ENCODE peak calls at places on chromosomes 2 and 18, in five cellular contexts. W is ascending aorta, F is RWPE2, S is colonic mucosa, R is brain microvascular endothelial cell. O is an unnamed sample.

GRCh38 chr2:219398721-219399333 is 11.1 kb upstream of the DNPEP start:
- DNase-seq in W (no peak), F (no peak), S (peak), R (no peak), O (peak)

GRCh38 chr2:12619975-12620374 is 96.8 kb upstream of the TRIB2 start:
- DNase-seq in W (no peak), F (no peak), S (no peak), R (peak), O (peak)

GRCh38 chr18:55587341-55588000 is 521 bp downstream of the TCF4 start:
- DNase-seq in W (no peak), F (no peak), S (peak), R (peak), O (peak)

GRCh38 chr2:239584986-239585385 is 184.2 kb upstream of the HDAC4 start:
- DNase-seq in W (no peak), F (no peak), S (no peak), R (no peak), O (no peak)

GRCh38 chr2:151111599-151112278 is 149.9 kb downstream of the RBM43 start:
- DNase-seq in W (no peak), F (no peak), S (no peak), R (peak), O (no peak)

GRCh38 chr2:199910338-199911051 is 598 bp upstream of the C2orf69 start:
- DNase-seq in W (no peak), F (no peak), S (no peak), R (no peak), O (no peak)

GRCh38 chr18:36391426-36392145 is 94.1 kb downstream of the FHOD3 start:
- DNase-seq in W (no peak), F (no peak), S (no peak), R (no peak), O (peak)

GRCh38 chr2:239147376-239147775 is 253.4 kb downstream of the HDAC4 start:
- DNase-seq in W (no peak), F (peak), S (no peak), R (no peak), O (peak)

GRCh38 chr18:71784777-71785176 is 759.4 kb downstream of the CBLN2 start:
- DNase-seq in W (no peak), F (no peak), S (peak), R (no peak), O (no peak)

GRCh38 chr2:190809139-190809764 is 71.4 kb upstream of the GLS start:
- DNase-seq in W (no peak), F (no peak), S (peak), R (no peak), O (no peak)

GRCh38 chr18:10299686-10300085 is 154.7 kb upstream of the APCDD1 start:
- DNase-seq in W (no peak), F (no peak), S (no peak), R (no peak), O (no peak)

GRCh38 chr2:28431741-28432140 is 39.1 kb downstream of the FOSL2 start:
- DNase-seq in W (no peak), F (no peak), S (no peak), R (no peak), O (no peak)

GRCh38 chr18:30192216-30192615 is 850.3 kb downstream of the DSC3 start:
- DNase-seq in W (no peak), F (no peak), S (no peak), R (no peak), O (no peak)

GRCh38 chr18:2348003-2348402 is 223.3 kb downstream of the METTL4 start:
- DNase-seq in W (no peak), F (no peak), S (no peak), R (no peak), O (no peak)

GRCh38 chr2:169300617-169301530 is 61.5 kb downstream of the LRP2 start:
- DNase-seq in W (no peak), F (no peak), S (no peak), R (no peak), O (no peak)

GRCh38 chr2:64645014-64645418 is 8.7 kb downstream of the SERTAD2 start:
- DNase-seq in W (no peak), F (no peak), S (peak), R (peak), O (peak)

GRCh38 chr2:54597153-54597827 is 126.2 kb upstream of the EML6 start:
- DNase-seq in W (no peak), F (no peak), S (peak), R (no peak), O (no peak)

GRCh38 chr18:36195427-36196122 is 8.3 kb downstream of the MOCOS start:
- DNase-seq in W (no peak), F (no peak), S (no peak), R (no peak), O (no peak)

GRCh38 chr2:68736086-68736485 is 1.5 kb downstream of the ARHGAP25 start:
- DNase-seq in W (no peak), F (no peak), S (no peak), R (no peak), O (no peak)

GRCh38 chr2:68739261-68740183 is 4.9 kb downstream of the ARHGAP25 start:
- DNase-seq in W (no peak), F (no peak), S (peak), R (no peak), O (no peak)

GRCh38 chr2:68734688-68735525 is at the start of gene ARHGAP25:
- DNase-seq in W (no peak), F (no peak), S (peak), R (no peak), O (no peak)

GRCh38 chr2:68740184-68740914 is 5.7 kb downstream of the ARHGAP25 start:
- DNase-seq in W (no peak), F (no peak), S (peak), R (peak), O (no peak)

DNA sequence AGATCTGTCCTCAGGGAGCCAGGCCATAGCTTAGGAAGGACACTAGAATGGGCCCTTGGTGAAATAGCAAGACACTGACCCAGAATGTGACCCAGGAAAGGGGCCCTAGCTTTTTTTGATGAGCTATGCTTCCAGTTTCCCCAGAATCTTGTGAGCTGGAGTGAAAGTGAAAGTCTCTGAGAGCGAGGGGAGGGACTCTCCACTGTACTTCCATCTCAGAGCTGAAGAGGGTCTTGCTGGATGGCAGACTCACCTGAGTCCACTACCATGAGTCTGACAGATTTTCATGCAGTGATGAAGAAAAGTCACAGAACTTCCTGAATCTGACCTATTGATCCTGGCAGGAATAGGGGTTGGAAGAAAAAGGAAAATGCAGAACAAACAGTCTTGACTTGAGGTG is 3.1 kb downstream of the ARHGAP25 start:
- DNase-seq in W (no peak), F (no peak), S (peak), R (no peak), O (no peak)
- H3K4me3 ChIP-seq in W (no peak), F (no peak), S (no peak), R (no peak), O (no peak)

GRCh38 chr2:11420190-11420589 is 45.8 kb downstream of the E2F6 start:
- DNase-seq in W (no peak), F (no peak), S (no peak), R (no peak), O (no peak)

GRCh38 chr2:11422491-11422865 is 43.5 kb downstream of the E2F6 start:
- DNase-seq in W (no peak), F (no peak), S (no peak), R (no peak), O (no peak)

GRCh38 chr2:11420671-11421070 is 45.3 kb downstream of the E2F6 start:
- DNase-seq in W (no peak), F (no peak), S (no peak), R (no peak), O (no peak)

GRCh38 chr2:11422901-11423435 is 43.0 kb downstream of the E2F6 start:
- DNase-seq in W (no peak), F (no peak), S (no peak), R (no peak), O (no peak)

GRCh38 chr2:11421863-11422490 is 44.0 kb downstream of the E2F6 start:
- DNase-seq in W (no peak), F (no peak), S (no peak), R (no peak), O (no peak)
- H3K27ac ChIP-seq in W (no peak), F (no peak), S (no peak), R (no peak), O (peak)

GRCh38 chr2:6724572-6725140 is 141.1 kb downstream of the CMPK2 start:
- DNase-seq in W (no peak), F (no peak), S (no peak), R (no peak), O (no peak)

GRCh38 chr2:6730003-6730402 is 135.7 kb downstream of the CMPK2 start:
- DNase-seq in W (no peak), F (no peak), S (no peak), R (no peak), O (no peak)

GRCh38 chr2:6723865-6724571 is 141.7 kb downstream of the CMPK2 start:
- DNase-seq in W (no peak), F (no peak), S (no peak), R (no peak), O (no peak)

GRCh38 chr2:6730821-6731220 is 134.9 kb downstream of the CMPK2 start:
- DNase-seq in W (no peak), F (no peak), S (no peak), R (no peak), O (no peak)

DNA sequence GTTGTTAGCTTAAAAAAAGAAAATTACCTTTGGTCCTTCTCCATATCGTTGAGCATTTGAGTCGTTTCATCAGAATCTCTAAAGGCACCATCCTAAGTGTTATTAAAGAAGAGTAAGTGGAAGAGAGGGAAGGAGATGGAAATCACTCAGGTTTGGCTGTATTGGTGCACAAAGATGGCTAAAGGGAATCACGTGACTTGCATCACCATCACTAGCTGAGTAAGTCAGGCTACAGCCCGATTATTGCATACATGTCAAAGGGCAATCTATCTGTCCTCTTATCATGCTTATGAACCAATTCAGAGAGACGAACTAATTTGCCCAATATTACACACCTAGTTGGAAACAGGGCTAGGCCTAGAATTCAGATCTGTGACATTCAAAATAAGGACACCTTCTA is 137.6 kb downstream of the CMPK2 start:
- DNase-seq in W (no peak), F (no peak), S (no peak), R (no peak), O (no peak)
- H3K4me3 ChIP-seq in W (no peak), F (no peak), S (no peak), R (no peak), O (no peak)

GRCh38 chr18:51017140-51017874 is 12.7 kb upstream of the SMAD4 start:
- DNase-seq in W (no peak), F (no peak), S (no peak), R (no peak), O (no peak)
- H3K27ac ChIP-seq in W (no peak), F (no peak), S (no peak), R (no peak), O (no peak)

DNA sequence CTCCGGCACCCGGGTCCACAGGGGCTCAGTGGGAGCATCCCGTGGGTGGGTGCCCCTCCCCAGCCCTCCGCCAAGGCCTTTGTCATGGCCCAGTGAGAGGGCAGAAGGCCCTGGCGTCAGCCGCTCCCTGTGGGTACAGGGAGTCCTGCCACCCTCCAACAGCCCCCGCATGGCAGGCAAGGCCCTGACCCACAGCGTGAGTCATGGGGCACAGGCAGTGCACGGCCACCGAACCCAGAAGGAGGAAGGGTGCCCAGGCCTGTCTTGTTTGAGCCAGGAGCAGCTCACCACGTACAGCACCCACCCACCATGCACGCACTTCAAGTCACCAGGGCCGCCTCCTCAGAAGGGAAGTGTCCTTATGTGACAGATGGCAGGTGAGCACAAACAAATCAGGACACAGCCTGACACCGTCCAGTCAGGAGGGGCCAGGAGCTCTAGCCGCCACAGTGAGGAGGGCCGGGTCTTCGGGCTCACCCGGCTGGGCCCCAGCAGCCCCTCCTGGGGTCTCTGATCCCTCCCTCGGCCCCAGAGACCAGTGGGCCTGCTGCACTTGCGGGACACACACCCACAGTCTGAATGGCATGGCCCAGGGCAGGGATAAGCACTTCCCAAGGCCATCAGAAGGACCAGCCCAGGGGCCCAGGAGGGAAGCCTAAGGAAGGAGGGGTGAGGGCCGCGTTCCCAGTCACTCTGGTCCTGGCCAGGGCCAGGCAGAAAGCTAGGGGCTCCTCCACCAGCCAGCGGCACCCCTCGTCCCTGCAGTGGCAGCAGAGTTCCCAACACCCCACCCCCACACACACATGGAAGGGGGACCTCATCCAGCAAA is 25.8 kb downstream of the BIN1 start:
- DNase-seq in W (no peak), F (no peak), S (no peak), R (no peak), O (peak)
- H3K4me3 ChIP-seq in W (no peak), F (no peak), S (peak), R (peak), O (peak)

O was measured in gastrocnemius medialis.